ENCODE peak calls at places on chromosomes 16 and 17, in five cellular contexts. S is A549, K is endothelial cell of umbilical vein, U is sigmoid colon, T is NB4. N is an unnamed sample.

GRCh38 chr16:89153848-89154271 is 17.7 kb upstream of the CDH15 start:
- DNase-seq in S (no peak), K (no peak), U (no peak), T (no peak), N (no peak)

GRCh38 chr16:89334461-89334860 is 117.0 kb downstream of the ZNF778 start:
- DNase-seq in S (no peak), K (no peak), U (no peak), T (no peak), N (no peak)

GRCh38 chr17:7850118-7850504 is 4.8 kb upstream of the TMEM88 start:
- DNase-seq in S (no peak), K (no peak), U (peak), T (no peak), N (no peak)

GRCh38 chr17:58375811-58376210 is 23.8 kb upstream of the SUPT4H1 start:
- DNase-seq in S (no peak), K (no peak), U (no peak), T (no peak), N (no peak)

GRCh38 chr16:81578636-81579413 is 134.2 kb downstream of the CMIP start:
- DNase-seq in S (no peak), K (no peak), U (no peak), T (no peak), N (no peak)

GRCh38 chr17:56737741-56738161 is 96.0 kb downstream of the C17orf67 start:
- DNase-seq in S (no peak), K (no peak), U (no peak), T (no peak), N (peak)

GRCh38 chr16:85003076-85003475 is 8.3 kb downstream of the ZDHHC7 start:
- DNase-seq in S (no peak), K (no peak), U (no peak), T (no peak), N (no peak)

GRCh38 chr17:43416998-43417891 is 18.5 kb downstream of the ARL4D start:
- DNase-seq in S (peak), K (no peak), U (peak), T (no peak), N (peak)

GRCh38 chr16:86961133-86961720 is 356.0 kb downstream of the C16orf95 start:
- DNase-seq in S (no peak), K (no peak), U (peak), T (no peak), N (no peak)

GRCh38 chr17:16383216-16383615 is 2.3 kb downstream of the UBB start:
- DNase-seq in S (no peak), K (no peak), U (no peak), T (no peak), N (no peak)
- TF ChIP-seq POLR2A in S (no peak), K (peak), U (no peak), T (no peak), N (no peak)

GRCh38 chr17:42185497-42185860 is 227 bp upstream of the HCRT start:
- DNase-seq in S (no peak), K (no peak), U (no peak), T (no peak), N (no peak)

GRCh38 chr17:42182927-42183734 is 2.1 kb downstream of the HCRT start:
- DNase-seq in S (peak), K (peak), U (no peak), T (no peak), N (peak)

GRCh38 chr17:42184717-42185496 is at the start of gene HCRT:
- DNase-seq in S (no peak), K (no peak), U (no peak), T (no peak), N (no peak)

GRCh38 chr17:42181851-42182207 is 887 bp upstream of the KCNH4 start:
- DNase-seq in S (no peak), K (no peak), U (no peak), T (no peak), N (no peak)

DNA sequence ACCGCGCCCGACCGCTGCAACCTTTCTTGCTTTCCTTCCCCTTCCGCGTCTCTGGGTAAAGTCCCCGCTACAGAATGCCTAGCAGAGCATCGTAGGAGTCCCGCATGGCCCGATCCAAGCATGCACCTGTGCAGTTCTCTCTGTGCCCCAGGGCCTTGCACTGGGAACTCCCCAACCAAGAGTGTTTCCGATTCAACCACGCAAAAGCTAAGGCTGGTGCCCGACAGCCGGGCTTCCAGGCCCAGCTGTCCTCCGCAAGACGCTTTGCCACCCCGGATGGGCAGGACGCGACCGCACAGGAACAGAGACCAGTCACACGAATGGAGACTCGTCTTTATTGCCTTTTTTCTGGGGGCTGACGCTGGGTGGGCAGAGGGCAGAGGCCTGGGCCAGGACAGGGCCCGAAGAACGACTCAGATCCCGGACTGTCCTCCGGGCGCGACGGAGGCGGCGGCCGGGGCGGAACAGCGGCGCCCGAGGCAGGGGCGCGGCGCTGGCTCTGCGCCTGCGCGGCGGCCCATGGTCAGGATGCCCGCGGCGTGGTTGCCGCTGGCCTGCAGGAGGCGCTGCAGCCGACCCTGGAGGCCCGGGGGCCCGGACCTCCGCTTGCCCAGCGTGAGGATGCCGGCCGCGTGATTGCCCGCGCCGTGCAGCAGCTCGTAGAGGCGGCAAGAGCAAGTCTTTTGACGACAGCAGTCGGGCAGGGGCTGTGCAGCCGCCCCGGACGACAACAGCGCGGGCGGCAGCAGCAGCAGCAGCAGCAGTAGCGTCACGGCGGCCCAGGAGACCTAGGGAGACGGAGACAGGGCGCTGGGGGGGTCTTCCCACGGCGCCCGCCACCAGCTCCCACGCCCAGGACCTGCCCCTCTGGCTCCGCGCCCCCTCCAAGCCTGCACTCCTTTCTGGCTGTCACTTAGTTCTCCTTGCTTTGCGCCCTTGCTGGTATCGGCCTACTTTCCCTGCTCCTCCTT is 1.2 kb downstream of the HCRT start:
- DNase-seq in S (peak), K (peak), U (peak), T (peak), N (no peak)
- TF ChIP-seq POLR2A in S (peak), K (peak), U (no peak), T (no peak), N (no peak)

DNA sequence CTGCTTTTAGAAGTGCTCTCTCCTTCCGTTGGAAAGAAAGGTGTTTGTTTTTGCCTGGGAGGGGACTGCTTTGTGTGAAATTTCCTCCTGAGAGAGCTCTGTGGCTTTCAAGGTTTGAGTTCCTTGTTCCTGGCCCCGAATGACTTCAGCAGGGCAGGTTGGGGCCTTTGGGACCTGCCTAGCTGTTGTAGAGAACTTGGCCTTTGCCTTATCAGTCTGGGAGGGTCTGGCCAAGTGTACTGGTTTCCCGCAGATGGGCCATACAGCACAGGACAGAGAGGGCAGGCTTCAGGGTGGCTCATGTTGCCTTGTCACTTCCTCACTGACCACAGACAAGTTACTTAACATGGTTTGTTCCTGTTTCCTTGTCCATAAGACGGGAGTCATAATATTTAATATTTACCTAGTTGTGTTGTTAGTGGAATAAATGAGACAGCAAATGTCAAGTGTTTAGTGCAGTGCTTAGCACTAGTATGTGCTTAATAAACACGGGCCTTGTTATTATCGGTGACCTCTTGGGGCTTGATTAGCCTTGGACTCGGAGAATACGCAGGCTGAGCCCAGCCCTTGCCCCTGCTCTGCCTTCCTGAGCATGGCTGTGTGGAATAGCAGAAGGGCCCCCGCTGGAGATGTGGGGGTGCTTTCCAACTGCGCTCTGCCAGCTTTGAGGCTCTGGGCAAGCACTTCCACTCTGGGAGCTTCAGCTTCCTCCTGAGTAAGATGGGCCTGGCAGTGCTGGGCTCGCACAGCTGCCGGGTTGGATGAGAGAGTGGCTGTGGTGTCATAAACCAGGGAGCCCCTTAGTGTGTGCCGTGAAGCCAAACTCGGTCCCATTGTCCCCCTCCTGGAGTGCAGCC is 6.6 kb downstream of the PRSS8 start:
- DNase-seq in S (no peak), K (no peak), U (no peak), T (peak), N (no peak)
- TF ChIP-seq POLR2A in S (no peak), K (no peak), U (no peak), T (peak), N (no peak)

DNA sequence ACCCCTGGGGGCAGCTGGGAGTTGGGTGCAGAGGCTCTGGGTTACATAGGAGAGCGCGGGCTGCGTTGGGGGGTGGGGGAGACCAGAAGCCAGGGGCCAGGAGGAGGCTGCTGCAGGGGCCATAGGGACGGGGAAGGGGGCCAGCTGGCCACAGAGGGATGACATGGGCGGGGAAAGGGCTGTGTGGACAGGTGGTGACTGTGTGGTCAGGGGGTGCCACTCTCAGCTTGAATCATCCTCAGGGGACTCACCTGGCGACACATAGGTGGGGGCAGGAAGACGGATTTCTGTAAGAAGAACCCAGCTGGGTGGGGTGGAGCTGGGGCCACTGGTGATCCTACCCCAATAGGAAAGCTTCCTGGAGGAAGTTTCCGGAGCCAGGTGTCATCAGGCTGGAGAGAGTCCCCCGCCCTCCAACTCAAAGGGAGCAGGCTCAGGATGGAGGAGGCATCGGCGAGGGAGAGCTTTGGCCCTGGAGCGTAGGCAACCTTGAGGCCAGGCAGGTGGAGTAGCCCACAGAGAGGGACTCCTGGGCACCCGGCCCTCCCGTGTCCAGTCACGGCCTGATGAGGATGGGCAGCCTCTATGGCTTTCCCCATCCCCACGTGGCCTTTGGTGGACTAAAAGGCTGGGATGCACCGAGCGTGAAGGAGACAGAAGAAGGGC is 1.2 kb downstream of the TRPV3 start:
- DNase-seq in S (no peak), K (no peak), U (no peak), T (no peak), N (no peak)
- TF ChIP-seq POLR2A in S (no peak), K (no peak), U (no peak), T (no peak), N (no peak)

GRCh38 chr16:19555186-19555937 is at the start of gene VPS35L:
- DNase-seq in S (peak), K (peak), U (peak), T (peak), N (peak)
- TF ChIP-seq POLR2A in S (peak), K (peak), U (no peak), T (no peak), N (peak)

GRCh38 chr17:81867952-81868673 is 3.0 kb downstream of the ARHGDIA start:
- DNase-seq in S (peak), K (no peak), U (no peak), T (no peak), N (no peak)
- TF ChIP-seq POLR2A in S (peak), K (peak), U (no peak), T (no peak), N (peak)